ENCODE peak calls at places on chromosome 17, in four cellular contexts. R is body of pancreas; P is naive thymus-derived CD4-positive, alpha-beta T cell; G is CD4-positive, alpha-beta memory T cell. A is an unnamed sample.
A peak's percentile ranks its signal among the peaks of the same experiment; 100 is the strongest.

GRCh38 chr17:83182620-83183063 is 103.2 kb downstream of the METRNL start:
- DNase-seq in R (peak; percentile 5), P (no peak), G (no peak), A (no peak)

GRCh38 chr17:69335018-69335417 is 8.1 kb upstream of the ABCA5 start:
- DNase-seq in R (no peak), P (no peak), G (peak; percentile 7), A (no peak)

GRCh38 chr17:56176101-56176500 is 22.8 kb downstream of the ANKFN1 start:
- DNase-seq in P (no peak), R (no peak), G (no peak), A (no peak)

GRCh38 chr17:75366432-75366831 is 39.0 kb downstream of the GRB2 start:
- DNase-seq in P (no peak), G (no peak), R (peak; percentile 68), A (no peak)

GRCh38 chr17:11625878-11626277 is 27.6 kb downstream of the DNAH9 start:
- DNase-seq in P (no peak), R (no peak), G (no peak), A (no peak)

GRCh38 chr17:45332989-45333701 is 16.3 kb upstream of the MAP3K14 start:
- DNase-seq in P (no peak), R (no peak), G (no peak), A (peak; percentile 42)

GRCh38 chr17:78717431-78717980 is 64.6 kb downstream of the CYTH1 start:
- DNase-seq in R (peak; percentile 48), G (no peak), P (no peak), A (no peak)

GRCh38 chr17:30472238-30472890 is 4.8 kb upstream of the GOSR1 start:
- DNase-seq in P (no peak), R (no peak), G (no peak), A (no peak)

GRCh38 chr17:64146418-64147109 is 16.6 kb upstream of the ERN1 start:
- DNase-seq in P (no peak), R (peak; percentile 68), G (no peak), A (peak; percentile 34)

GRCh38 chr17:37478187-37478586 is 11.5 kb upstream of the DUSP14 start:
- DNase-seq in G (no peak), R (no peak), P (no peak), A (no peak)

GRCh38 chr17:59845595-59846390 is 47.0 kb downstream of the TUBD1 start:
- DNase-seq in P (no peak), R (peak; percentile 72), G (no peak), A (no peak)

GRCh38 chr17:13030459-13031305 is 12.9 kb upstream of the ELAC2 start:
- DNase-seq in P (peak; percentile 41), G (peak; percentile 48), R (peak; percentile 15), A (peak; percentile 36)

GRCh38 chr17:7021993-7022778 is 664 bp upstream of the BCL6B start:
- DNase-seq in G (peak; percentile 74), P (peak; percentile 86), R (peak; percentile 84), A (peak; percentile 88)

GRCh38 chr17:43936434-43936833 is 5.8 kb downstream of the PPY start:
- DNase-seq in G (no peak), R (no peak), P (no peak), A (no peak)

A was measured in naive B cell.